ENCODE peak calls at places on chromosomes 3 and 15, in ten cellular contexts. W, P, L, R, O, Q, J, N, X and E are unnamed samples.

GRCh38 chr15:39578851-39579486 is 1.9 kb upstream of the THBS1 start:
- DNase-seq in W (no peak), P (no peak), L (no peak), R (no peak), O (no peak), Q (no peak), J (no peak), N (no peak), X (no peak), E (no peak)

GRCh38 chr15:60519218-60519617 is 40.3 kb upstream of the ICE2 start:
- DNase-seq in W (no peak), P (no peak), L (no peak), R (no peak), O (no peak), Q (no peak), J (no peak), N (no peak), X (no peak), E (no peak)

GRCh38 chr3:155232605-155233004 is 60.9 kb downstream of the STRIT1 start:
- DNase-seq in W (no peak), P (peak; percentile 6), L (peak; percentile 83), R (peak; percentile 69), O (peak; percentile 54), Q (peak; percentile 63), J (peak; percentile 56), N (peak; percentile 33), X (peak; percentile 64), E (peak; percentile 47)

GRCh38 chr3:120160050-120160449 is 65.8 kb upstream of the GSK3B start:
- DNase-seq in W (no peak), P (peak; percentile 76), L (peak; percentile 61), R (peak; percentile 61), O (peak; percentile 26), Q (peak; percentile 73), J (peak; percentile 25), N (no peak), X (no peak), E (no peak)

GRCh38 chr15:90780916-90781315 is 63.8 kb downstream of the BLM start:
- DNase-seq in W (no peak), P (no peak), L (no peak), R (no peak), O (no peak), Q (no peak), J (no peak), N (no peak), X (no peak), E (no peak)

GRCh38 chr3:76550522-76551201 is 489.2 kb upstream of the ROBO2 start:
- DNase-seq in W (no peak), P (no peak), L (no peak), R (no peak), O (no peak), Q (no peak), J (no peak), N (no peak), X (no peak), E (no peak)

GRCh38 chr3:69425249-69425648 is 39.4 kb upstream of the FRMD4B start:
- DNase-seq in W (peak; percentile 14), P (peak; percentile 32), L (no peak), R (no peak), O (peak; percentile 27), Q (no peak), J (no peak), N (peak; percentile 28), X (peak; percentile 18), E (no peak)

GRCh38 chr3:107062787-107063186 is 314.5 kb upstream of the CCDC54 start:
- DNase-seq in W (no peak), P (no peak), L (no peak), R (no peak), O (no peak), Q (no peak), J (no peak), N (no peak), X (no peak), E (no peak)

GRCh38 chr3:104740874-104741273 is 625.8 kb upstream of the ALCAM start:
- DNase-seq in W (no peak), P (no peak), L (no peak), R (no peak), O (no peak), Q (no peak), J (no peak), N (no peak), X (no peak), E (no peak)

GRCh38 chr3:148723591-148723990 is 25.9 kb downstream of the AGTR1 start:
- DNase-seq in W (peak; percentile 12), P (peak; percentile 55), L (no peak), R (no peak), O (no peak), Q (no peak), J (no peak), N (no peak), X (no peak), E (no peak)

GRCh38 chr3:14508966-14509795 is 31.0 kb downstream of the GRIP2 start:
- DNase-seq in W (peak; percentile 30), P (peak; percentile 48), L (peak; percentile 71), R (peak; percentile 61), O (peak; percentile 88), Q (peak; percentile 76), J (peak; percentile 28), N (peak; percentile 84), X (peak; percentile 84), E (peak; percentile 70)

DNA sequence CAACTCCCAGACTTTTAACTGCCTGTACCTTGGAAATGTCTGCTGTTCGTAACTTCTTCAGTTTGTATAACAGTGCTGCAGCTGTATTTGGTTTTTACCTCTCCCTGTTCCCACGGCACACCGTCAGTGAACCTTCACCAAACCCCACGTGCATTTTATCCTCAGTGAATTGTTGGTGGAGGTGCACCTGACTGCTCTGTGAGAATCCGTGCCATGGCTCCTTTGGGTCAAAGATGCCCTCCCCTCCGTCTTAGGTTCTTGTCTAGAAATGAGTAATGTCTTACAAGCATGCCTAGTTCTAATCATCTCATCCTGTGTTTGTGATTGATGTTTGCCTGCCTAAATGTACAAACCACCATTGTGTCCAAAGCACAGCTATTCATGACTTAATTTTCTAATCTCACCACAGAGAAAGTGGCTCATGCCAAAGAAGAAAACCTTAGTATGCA is 28.2 kb downstream of the TPM1 start:
- DNase-seq in W (no peak), P (peak; percentile 20), L (no peak), R (no peak), O (no peak), Q (no peak), J (no peak), N (no peak), X (no peak), E (no peak)
- TF ChIP-seq POLR2A in W (no peak), P (no peak), L (no peak), R (no peak), O (no peak), Q (no peak), J (no peak), N (no peak), X (no peak), E (no peak)

GRCh38 chr3:122099255-122099654 is 44.1 kb downstream of the CD86 start:
- DNase-seq in W (no peak), P (no peak), L (no peak), R (no peak), O (no peak), Q (no peak), J (no peak), N (no peak), X (no peak), E (no peak)
- H3K4me1 ChIP-seq in W (no peaks in the 10 kb centered on the region), P (no peaks in the 10 kb centered on the region), L (no peaks in the 10 kb centered on the region), R (no peaks in the 10 kb centered on the region), O (no peaks in the 10 kb centered on the region), Q (no peaks in the 10 kb centered on the region), J (no peaks in the 10 kb centered on the region), N (no peaks in the 10 kb centered on the region), X (no peaks in the 10 kb centered on the region), E (no peaks in the 10 kb centered on the region)

GRCh38 chr3:151537751-151538150 is 76.9 kb upstream of the IGSF10 start:
- DNase-seq in W (no peak), P (no peak), L (no peak), R (no peak), O (no peak), Q (no peak), J (no peak), N (no peak), X (no peak), E (no peak)
- H3K27ac ChIP-seq in W (no peak overlapping the region), P (no peak overlapping the region), L (peak overlapping the region; percentile 65), R (no peak overlapping the region), O (no peak overlapping the region), Q (no peak overlapping the region), J (no peak overlapping the region), N (peak overlapping the region; percentile 36), X (no peak overlapping the region), E (peak overlapping the region; percentile 48)

GRCh38 chr3:45841380-45841700 is 579 bp downstream of the LZTFL1 start:
- DNase-seq in W (peak; percentile 3), P (peak; percentile 16), L (peak; percentile 24), R (no peak), O (peak; percentile 33), Q (no peak), J (no peak), N (no peak), X (peak; percentile 33), E (no peak)

GRCh38 chr3:45842851-45843625 is 1.1 kb upstream of the LZTFL1 start:
- DNase-seq in W (no peak), P (no peak), L (no peak), R (no peak), O (no peak), Q (no peak), J (no peak), N (no peak), X (no peak), E (no peak)

GRCh38 chr3:45838466-45838865 is 3.5 kb downstream of the LZTFL1 start:
- DNase-seq in W (no peak), P (no peak), L (no peak), R (no peak), O (no peak), Q (no peak), J (no peak), N (no peak), X (no peak), E (no peak)

GRCh38 chr3:45841701-45842491 is at the start of gene LZTFL1:
- DNase-seq in W (peak; percentile 93), P (peak; percentile 97), L (peak; percentile 95), R (peak; percentile 94), O (peak; percentile 97), Q (peak; percentile 93), J (peak; percentile 93), N (peak; percentile 93), X (peak; percentile 94), E (peak; percentile 92)
- TF ChIP-seq POLR2A in W (peak; percentile 73), P (peak; percentile 53), L (no peak), R (peak; percentile 50), O (no peak), Q (no peak), J (no peak), N (no peak), X (peak; percentile 35), E (peak; percentile 38)

DNA sequence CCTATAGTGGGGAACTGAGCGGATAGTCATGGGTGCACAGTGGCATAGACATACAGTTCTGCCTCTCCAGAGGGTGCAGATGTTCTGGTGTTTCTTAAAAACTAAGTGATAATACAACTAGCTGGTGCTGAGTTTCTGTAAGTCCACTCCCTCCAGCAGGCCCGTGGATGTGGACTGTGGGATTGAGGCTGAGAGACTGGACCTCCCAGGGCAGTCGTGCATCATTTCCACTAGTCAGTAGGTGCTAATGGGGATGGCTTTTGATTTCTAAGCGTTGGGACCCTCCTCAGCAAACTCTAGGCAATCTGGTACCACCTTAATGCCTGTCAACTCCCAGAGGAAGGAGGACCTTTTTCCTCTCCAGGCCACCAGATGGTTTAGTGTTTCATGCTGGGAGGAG is 27.3 kb upstream of the TIMP4 start:
- DNase-seq in W (no peak), P (no peak), L (no peak), R (no peak), O (no peak), Q (no peak), J (no peak), N (no peak), X (no peak), E (no peak)
- H3K4me1 ChIP-seq in W (peaks cover 32% of the 10 kb centered on the region), P (peaks cover 19% of the 10 kb centered on the region), L (no peaks in the 10 kb centered on the region), R (no peaks in the 10 kb centered on the region), O (no peaks in the 10 kb centered on the region), Q (peaks cover 15% of the 10 kb centered on the region), J (peaks cover 26% of the 10 kb centered on the region), N (peaks cover 17% of the 10 kb centered on the region), X (peaks cover 4% of the 10 kb centered on the region), E (no peaks in the 10 kb centered on the region)